ENCODE peak calls at places on chromosomes 5 and 9, in six cellular contexts. F is AG09309; C is activated T-cell treated with anti-CD3 and anti-CD28 coated beads, Interleukin-2, amount 50 U/mL, for 72 hours; P is SJSA1; Y is cerebellum; A is activated T-helper 1 cell treated with anti-CD3 and anti-CD28 coated beads, Interleukin-12 subunit alpha, Interleukin-12 subunit beta, Interleukin-2, Interleukin-4 antibody, amounts not matched to agents 30 ng/mL and 10 ng/mL and 1 ng/mL, durations not matched to agents 14 hours and 24 hours and 36 hours. I is an unnamed sample.

GRCh38 chr5:123916331-123917121 is 404.5 kb downstream of the CSNK1G3 start:
- DNase-seq in F (peak; percentile 83), C (no peak), P (no peak), Y (no peak), A (no peak), I (no peak)

GRCh38 chr5:168073991-168074800 is 217.2 kb upstream of the WWC1 start:
- DNase-seq in F (no peak), C (no peak), P (peak; percentile 67), Y (no peak), A (no peak), I (no peak)

GRCh38 chr5:180844858-180845257 is 16.2 kb downstream of the ZFP62 start:
- DNase-seq in F (no peak), C (no peak), P (no peak), Y (no peak), A (no peak), I (no peak)

GRCh38 chr9:120109242-120109641 is 470.7 kb downstream of the CDK5RAP2 start:
- DNase-seq in F (no peak), C (no peak), P (no peak), Y (no peak), A (no peak), I (no peak)

GRCh38 chr9:83362341-83362995 is 175.7 kb downstream of the FRMD3 start:
- DNase-seq in F (no peak), C (no peak), P (no peak), Y (no peak), A (no peak), I (no peak)

GRCh38 chr5:137155621-137156020 is 343.5 kb downstream of the SPOCK1 start:
- DNase-seq in F (no peak), C (no peak), P (no peak), Y (no peak), A (no peak), I (no peak)

GRCh38 chr9:20558609-20559016 is 63.7 kb downstream of the MLLT3 start:
- DNase-seq in F (peak; percentile 83), C (peak; percentile 53), P (peak; percentile 47), Y (no peak), A (peak; percentile 18), I (no peak)

GRCh38 chr5:68141494-68141893 is 74.1 kb upstream of the PIK3R1 start:
- DNase-seq in F (no peak), C (no peak), P (no peak), Y (no peak), A (no peak), I (peak; percentile 31)

GRCh38 chr5:138029501-138029900 is 3.4 kb downstream of the FAM13B start:
- DNase-seq in F (no peak), C (no peak), P (no peak), Y (no peak), A (no peak), I (no peak)

GRCh38 chr5:114838937-114839336 is 330.8 kb downstream of the TRIM36 start:
- DNase-seq in F (no peak), C (no peak), P (no peak), Y (no peak), A (no peak), I (no peak)

GRCh38 chr9:129250786-129251185 is 72.7 kb upstream of the IER5L start:
- DNase-seq in F (no peak), C (no peak), P (no peak), Y (no peak), A (no peak), I (no peak)

GRCh38 chr9:109908459-109909390 is 128.7 kb downstream of the PALM2AKAP2 start:
- DNase-seq in F (no peak), C (no peak), P (peak; percentile 60), Y (no peak), A (no peak), I (no peak)

GRCh38 chr5:118883396-118883795 is 105.0 kb downstream of the DTWD2 start:
- DNase-seq in F (no peak), C (no peak), P (no peak), Y (no peak), A (no peak), I (no peak)

GRCh38 chr5:156907667-156908066 is 55.4 kb downstream of the TIMD4 start:
- DNase-seq in F (no peak), C (no peak), P (no peak), Y (no peak), A (no peak), I (no peak)

GRCh38 chr5:14488697-14489096 is 92.9 kb upstream of the OTULINL start:
- DNase-seq in F (no peak), C (no peak), P (no peak), Y (peak; percentile 69), A (no peak), I (no peak)

GRCh38 chr5:82257247-82257646 is 20.9 kb downstream of the RPS23 start:
- DNase-seq in F (no peak), C (no peak), P (no peak), Y (no peak), A (no peak), I (no peak)

GRCh38 chr9:25677301-25678146 is 720 bp downstream of the TUSC1 start:
- DNase-seq in F (peak; percentile 7), C (peak; percentile 0), P (no peak), Y (peak; percentile 80), A (no peak), I (peak; percentile 45)

GRCh38 chr9:5493597-5494511 is 16.5 kb upstream of the PDCD1LG2 start:
- DNase-seq in F (peak; percentile 54), C (peak; percentile 47), P (no peak), Y (no peak), A (peak; percentile 20), I (no peak)

GRCh38 chr9:107239474-107239873 is 43.6 kb upstream of the RAD23B start:
- DNase-seq in F (no peak), C (no peak), P (no peak), Y (no peak), A (no peak), I (peak; percentile 28)

I was measured in immature natural killer cell.